ENCODE peak calls at places on chromosomes 16 and 17, in ten cellular contexts. One of them, this sample, is unnamed.
A peak's percentile ranks its signal among the peaks of the same experiment; 100 is the strongest.

GRCh38 chr17:58504826-58505351 is 9.5 kb downstream of the MTMR4 start:
- DNase-seq in prostate gland: no peak
- DNase-seq in ovary: no peak
- DNase-seq in IMR-90: no peak
- DNase-seq in adrenal gland: no peak
- DNase-seq in body of pancreas: peak; percentile 2
- DNase-seq in sigmoid colon: peak; percentile 60
- DNase-seq in Peyer's patch: peak; percentile 69
- DNase-seq in transverse colon: peak; percentile 27
- DNase-seq in right lobe of liver: no peak
- DNase-seq in this sample: no peak

GRCh38 chr17:55215711-55216110 is 49.0 kb upstream of the HLF start:
- DNase-seq in sigmoid colon: no peak
- DNase-seq in IMR-90: no peak
- DNase-seq in transverse colon: no peak
- DNase-seq in ovary: no peak
- DNase-seq in adrenal gland: no peak
- DNase-seq in Peyer's patch: no peak
- DNase-seq in right lobe of liver: no peak
- DNase-seq in body of pancreas: no peak
- DNase-seq in prostate gland: no peak
- DNase-seq in this sample: no peak

GRCh38 chr16:29714396-29714795 is 31.4 kb downstream of the C16orf54 start:
- DNase-seq in right lobe of liver: no peak
- DNase-seq in body of pancreas: no peak
- DNase-seq in prostate gland: no peak
- DNase-seq in transverse colon: no peak
- DNase-seq in sigmoid colon: no peak
- DNase-seq in adrenal gland: no peak
- DNase-seq in ovary: no peak
- DNase-seq in Peyer's patch: no peak
- DNase-seq in IMR-90: no peak
- DNase-seq in this sample: no peak

GRCh38 chr16:12339686-12340085 is 363.2 kb downstream of the SNX29 start:
- DNase-seq in ovary: no peak
- DNase-seq in sigmoid colon: no peak
- DNase-seq in prostate gland: no peak
- DNase-seq in Peyer's patch: no peak
- DNase-seq in body of pancreas: no peak
- DNase-seq in transverse colon: no peak
- DNase-seq in right lobe of liver: no peak
- DNase-seq in IMR-90: peak; percentile 65
- DNase-seq in adrenal gland: no peak
- DNase-seq in this sample: no peak

GRCh38 chr16:3243882-3244281 is 8.9 kb upstream of the ZNF200 start:
- DNase-seq in Peyer's patch: no peak
- DNase-seq in transverse colon: no peak
- DNase-seq in IMR-90: no peak
- DNase-seq in ovary: no peak
- DNase-seq in sigmoid colon: no peak
- DNase-seq in body of pancreas: no peak
- DNase-seq in prostate gland: no peak
- DNase-seq in right lobe of liver: no peak
- DNase-seq in adrenal gland: peak; percentile 0
- DNase-seq in this sample: no peak

GRCh38 chr17:36153887-36154576 is 22.4 kb downstream of the TBC1D3B start:
- DNase-seq in ovary: no peak
- DNase-seq in sigmoid colon: no peak
- DNase-seq in prostate gland: no peak
- DNase-seq in body of pancreas: no peak
- DNase-seq in transverse colon: no peak
- DNase-seq in right lobe of liver: no peak
- DNase-seq in adrenal gland: no peak
- DNase-seq in IMR-90: no peak
- DNase-seq in Peyer's patch: no peak
- DNase-seq in this sample: no peak

GRCh38 chr16:82195917-82196494 is 26.0 kb upstream of the MPHOSPH6 start:
- DNase-seq in Peyer's patch: no peak
- DNase-seq in sigmoid colon: no peak
- DNase-seq in IMR-90: no peak
- DNase-seq in prostate gland: no peak
- DNase-seq in adrenal gland: no peak
- DNase-seq in ovary: no peak
- DNase-seq in body of pancreas: no peak
- DNase-seq in transverse colon: no peak
- DNase-seq in right lobe of liver: no peak
- DNase-seq in this sample: no peak

GRCh38 chr17:81435636-81436293 is 40.5 kb downstream of the BAHCC1 start:
- DNase-seq in body of pancreas: no peak
- DNase-seq in Peyer's patch: no peak
- DNase-seq in right lobe of liver: no peak
- DNase-seq in ovary: no peak
- DNase-seq in sigmoid colon: no peak
- DNase-seq in adrenal gland: no peak
- DNase-seq in prostate gland: no peak
- DNase-seq in IMR-90: no peak
- DNase-seq in transverse colon: no peak
- DNase-seq in this sample: no peak

GRCh38 chr17:62180772-62181171 is 115.7 kb upstream of the MED13 start:
- DNase-seq in transverse colon: no peak
- DNase-seq in prostate gland: no peak
- DNase-seq in IMR-90: no peak
- DNase-seq in adrenal gland: no peak
- DNase-seq in sigmoid colon: no peak
- DNase-seq in Peyer's patch: no peak
- DNase-seq in ovary: no peak
- DNase-seq in right lobe of liver: no peak
- DNase-seq in body of pancreas: no peak
- DNase-seq in this sample: no peak

GRCh38 chr16:4936991-4937781 is at the start of gene PPL:
- DNase-seq in Peyer's patch: no peak
- DNase-seq in transverse colon: peak; percentile 95
- DNase-seq in sigmoid colon: peak; percentile 89
- DNase-seq in body of pancreas: peak; percentile 96
- DNase-seq in IMR-90: no peak
- DNase-seq in right lobe of liver: peak; percentile 97
- DNase-seq in prostate gland: peak; percentile 91
- DNase-seq in ovary: peak; percentile 76
- DNase-seq in adrenal gland: peak; percentile 84
- DNase-seq in this sample: peak; percentile 80

GRCh38 chr17:38671939-38672720 is 2.6 kb downstream of the EPOP start:
- DNase-seq in adrenal gland: no peak
- DNase-seq in IMR-90: no peak
- DNase-seq in right lobe of liver: no peak
- DNase-seq in Peyer's patch: no peak
- DNase-seq in prostate gland: no peak
- DNase-seq in transverse colon: no peak
- DNase-seq in sigmoid colon: no peak
- DNase-seq in ovary: no peak
- DNase-seq in body of pancreas: no peak
- DNase-seq in this sample: no peak

GRCh38 chr17:38672788-38673713 is 1.7 kb downstream of the EPOP start:
- DNase-seq in prostate gland: no peak
- DNase-seq in sigmoid colon: no peak
- DNase-seq in body of pancreas: no peak
- DNase-seq in adrenal gland: no peak
- DNase-seq in ovary: peak; percentile 47
- DNase-seq in right lobe of liver: no peak
- DNase-seq in IMR-90: no peak
- DNase-seq in transverse colon: no peak
- DNase-seq in Peyer's patch: no peak
- DNase-seq in this sample: no peak

GRCh38 chr17:38667099-38667786 is 7.5 kb downstream of the EPOP start:
- DNase-seq in transverse colon: peak; percentile 66
- DNase-seq in sigmoid colon: peak; percentile 81
- DNase-seq in body of pancreas: peak; percentile 69
- DNase-seq in right lobe of liver: peak; percentile 66
- DNase-seq in IMR-90: peak; percentile 70
- DNase-seq in prostate gland: peak; percentile 41
- DNase-seq in Peyer's patch: peak; percentile 44
- DNase-seq in ovary: peak; percentile 63
- DNase-seq in adrenal gland: peak; percentile 68
- DNase-seq in this sample: peak; percentile 69

GRCh38 chr17:38667787-38668122 is 7.0 kb downstream of the EPOP start:
- DNase-seq in transverse colon: no peak
- DNase-seq in adrenal gland: no peak
- DNase-seq in IMR-90: no peak
- DNase-seq in ovary: no peak
- DNase-seq in prostate gland: no peak
- DNase-seq in sigmoid colon: no peak
- DNase-seq in Peyer's patch: no peak
- DNase-seq in body of pancreas: no peak
- DNase-seq in right lobe of liver: no peak
- DNase-seq in this sample: no peak

DNA sequence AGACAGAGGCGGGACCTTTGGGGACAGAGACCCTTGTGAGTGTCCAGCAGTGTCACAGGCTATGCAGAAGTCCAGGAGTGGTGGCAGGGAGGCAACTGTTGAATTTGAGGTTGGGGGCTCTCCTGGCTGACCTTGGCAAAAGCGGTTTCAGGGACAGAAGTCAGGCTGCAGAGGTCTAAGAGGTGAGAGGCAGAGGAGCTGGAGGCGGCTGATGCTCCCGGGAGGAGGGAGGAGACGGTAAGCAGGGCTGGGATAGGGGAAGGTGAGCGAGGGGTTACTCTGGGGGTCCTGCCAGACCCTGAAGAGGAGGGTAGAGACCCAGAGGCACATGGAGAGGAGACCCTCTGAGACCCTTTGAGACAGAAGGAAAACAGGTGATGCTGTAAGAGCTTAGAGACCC is 5.2 kb downstream of the EPOP start:
- DNase-seq in adrenal gland: no peak
- DNase-seq in right lobe of liver: no peak
- DNase-seq in body of pancreas: no peak
- DNase-seq in transverse colon: no peak
- DNase-seq in ovary: no peak
- DNase-seq in Peyer's patch: no peak
- DNase-seq in sigmoid colon: no peak
- DNase-seq in IMR-90: no peak
- DNase-seq in prostate gland: no peak
- DNase-seq in this sample: no peak
- H3K27me3 ChIP-seq in adrenal gland: peaks cover 4% of the 10 kb centered on the region
- H3K27me3 ChIP-seq in right lobe of liver: no peaks in the 10 kb centered on the region
- H3K27me3 ChIP-seq in body of pancreas: peaks cover 7% of the 10 kb centered on the region
- H3K27me3 ChIP-seq in transverse colon: peaks cover 72% of the 10 kb centered on the region
- H3K27me3 ChIP-seq in ovary: no peaks in the 10 kb centered on the region
- H3K27me3 ChIP-seq in Peyer's patch: no peaks in the 10 kb centered on the region
- H3K27me3 ChIP-seq in sigmoid colon: peaks cover 55% of the 10 kb centered on the region
- H3K27me3 ChIP-seq in IMR-90: peaks cover 66% of the 10 kb centered on the region
- H3K27me3 ChIP-seq in prostate gland: no peaks in the 10 kb centered on the region
- H3K27me3 ChIP-seq in this sample: peaks cover 8% of the 10 kb centered on the region

GRCh38 chr16:67445126-67445426 is 14.2 kb downstream of the HSD11B2 start:
- DNase-seq in adrenal gland: no peak
- DNase-seq in ovary: no peak
- DNase-seq in right lobe of liver: no peak
- DNase-seq in IMR-90: no peak
- DNase-seq in sigmoid colon: no peak
- DNase-seq in body of pancreas: no peak
- DNase-seq in transverse colon: no peak
- DNase-seq in Peyer's patch: no peak
- DNase-seq in prostate gland: no peak
- DNase-seq in this sample: no peak
- H3K27ac ChIP-seq in adrenal gland: peak overlapping the region; percentile 82
- H3K27ac ChIP-seq in ovary: peak overlapping the region; percentile 66
- H3K27ac ChIP-seq in right lobe of liver: no peak overlapping the region
- H3K27ac ChIP-seq in IMR-90: no peak overlapping the region
- H3K27ac ChIP-seq in sigmoid colon: peak overlapping the region; percentile 79
- H3K27ac ChIP-seq in body of pancreas: no peak overlapping the region
- H3K27ac ChIP-seq in transverse colon: peak overlapping the region; percentile 87
- H3K27ac ChIP-seq in Peyer's patch: peak overlapping the region; percentile 93
- H3K27ac ChIP-seq in prostate gland: peak overlapping the region; percentile 32
- H3K27ac ChIP-seq in this sample: peak overlapping the region; percentile 14

GRCh38 chr17:34252890-34253525 is 2.1 kb upstream of the CCL2 start:
- DNase-seq in ovary: no peak
- DNase-seq in prostate gland: no peak
- DNase-seq in transverse colon: no peak
- DNase-seq in adrenal gland: no peak
- DNase-seq in right lobe of liver: no peak
- DNase-seq in Peyer's patch: no peak
- DNase-seq in body of pancreas: no peak
- DNase-seq in sigmoid colon: no peak
- DNase-seq in IMR-90: no peak
- DNase-seq in this sample: no peak

GRCh38 chr17:34254146-34254545 is 939 bp upstream of the CCL2 start:
- DNase-seq in ovary: no peak
- DNase-seq in transverse colon: no peak
- DNase-seq in Peyer's patch: no peak
- DNase-seq in body of pancreas: no peak
- DNase-seq in prostate gland: no peak
- DNase-seq in IMR-90: peak; percentile 83
- DNase-seq in adrenal gland: no peak
- DNase-seq in right lobe of liver: no peak
- DNase-seq in sigmoid colon: no peak
- DNase-seq in this sample: no peak

GRCh38 chr17:34255841-34256240 is 756 bp downstream of the CCL2 start:
- DNase-seq in prostate gland: no peak
- DNase-seq in ovary: no peak
- DNase-seq in right lobe of liver: no peak
- DNase-seq in transverse colon: no peak
- DNase-seq in body of pancreas: no peak
- DNase-seq in Peyer's patch: no peak
- DNase-seq in adrenal gland: no peak
- DNase-seq in sigmoid colon: no peak
- DNase-seq in IMR-90: no peak
- DNase-seq in this sample: no peak

GRCh38 chr17:34255381-34255732 is 272 bp downstream of the CCL2 start:
- DNase-seq in ovary: no peak
- DNase-seq in body of pancreas: no peak
- DNase-seq in Peyer's patch: no peak
- DNase-seq in IMR-90: no peak
- DNase-seq in transverse colon: no peak
- DNase-seq in adrenal gland: no peak
- DNase-seq in prostate gland: no peak
- DNase-seq in sigmoid colon: no peak
- DNase-seq in right lobe of liver: no peak
- DNase-seq in this sample: no peak

GRCh38 chr17:34254651-34255380 is at the start of gene CCL2:
- DNase-seq in body of pancreas: peak; percentile 44
- DNase-seq in adrenal gland: peak; percentile 69
- DNase-seq in transverse colon: peak; percentile 50
- DNase-seq in right lobe of liver: no peak
- DNase-seq in sigmoid colon: peak; percentile 92
- DNase-seq in Peyer's patch: peak; percentile 26
- DNase-seq in IMR-90: peak; percentile 85
- DNase-seq in ovary: peak; percentile 62
- DNase-seq in prostate gland: peak; percentile 73
- DNase-seq in this sample: peak; percentile 82
- TF ChIP-seq POLR2A in body of pancreas: peak; percentile 78
- TF ChIP-seq POLR2A in adrenal gland: peak; percentile 51
- TF ChIP-seq POLR2A in transverse colon: peak; percentile 56
- TF ChIP-seq POLR2A in right lobe of liver: no peak
- TF ChIP-seq POLR2A in sigmoid colon: peak; percentile 20
- TF ChIP-seq POLR2A in Peyer's patch: peak; percentile 25
- TF ChIP-seq POLR2A in IMR-90: peak; percentile 37
- TF ChIP-seq POLR2A in ovary: no peak
- TF ChIP-seq POLR2A in prostate gland: peak; percentile 44
- TF ChIP-seq POLR2A in this sample: peak; percentile 81

GRCh38 chr17:29590261-29590978 is 972 bp upstream of the GIT1 start:
- DNase-seq in ovary: peak; percentile 60
- DNase-seq in Peyer's patch: no peak
- DNase-seq in transverse colon: peak; percentile 18
- DNase-seq in right lobe of liver: no peak
- DNase-seq in adrenal gland: peak; percentile 36
- DNase-seq in body of pancreas: no peak
- DNase-seq in prostate gland: no peak
- DNase-seq in IMR-90: peak; percentile 58
- DNase-seq in sigmoid colon: peak; percentile 75
- DNase-seq in this sample: no peak
- H3K27me3 ChIP-seq in ovary: no peaks in the 10 kb centered on the region
- H3K27me3 ChIP-seq in Peyer's patch: no peaks in the 10 kb centered on the region
- H3K27me3 ChIP-seq in transverse colon: no peaks in the 10 kb centered on the region
- H3K27me3 ChIP-seq in right lobe of liver: no peaks in the 10 kb centered on the region
- H3K27me3 ChIP-seq in adrenal gland: no peaks in the 10 kb centered on the region
- H3K27me3 ChIP-seq in body of pancreas: no peaks in the 10 kb centered on the region
- H3K27me3 ChIP-seq in prostate gland: no peaks in the 10 kb centered on the region
- H3K27me3 ChIP-seq in IMR-90: peaks cover 2% of the 10 kb centered on the region
- H3K27me3 ChIP-seq in sigmoid colon: no peaks in the 10 kb centered on the region
- H3K27me3 ChIP-seq in this sample: no peaks in the 10 kb centered on the region

This sample was measured in heart left ventricle.